ENCODE peak calls at places on chromosomes 6 and 20, in nine cellular contexts. G is OCI-LY7, Z is left ventricle myocardium inferior, M is fibroblast of mammary gland, Q is left lung, C is H1, S is pancreas, E is astrocyte of the cerebellum, A is SK-N-SH. L is an unnamed sample.

GRCh38 chr6:109039795-109040194 is 54.9 kb downstream of the SESN1 start:
- DNase-seq in G (no peak), Z (no peak), M (no peak), Q (no peak), C (no peak), S (no peak), E (no peak), A (no peak), L (no peak)

GRCh38 chr6:156747715-156748114 is 29.5 kb upstream of the ARID1B start:
- DNase-seq in G (no peak), Z (no peak), M (no peak), Q (no peak), C (no peak), S (no peak), E (no peak), A (no peak), L (no peak)

GRCh38 chr20:54049156-54049555 is 21.2 kb downstream of the BCAS1 start:
- DNase-seq in G (no peak), Z (no peak), M (peak), Q (no peak), C (no peak), S (no peak), E (no peak), A (no peak), L (no peak)

GRCh38 chr6:40299666-40300065 is 287.5 kb downstream of the LRFN2 start:
- DNase-seq in G (no peak), Z (no peak), M (no peak), Q (no peak), C (no peak), S (no peak), E (no peak), A (no peak), L (no peak)

GRCh38 chr6:3526962-3527796 is 70.3 kb upstream of the SLC22A23 start:
- DNase-seq in G (no peak), Z (no peak), M (peak), Q (no peak), C (no peak), S (no peak), E (no peak), A (no peak), L (peak)

GRCh38 chr20:52859156-52859887 is 112.8 kb upstream of the TSHZ2 start:
- DNase-seq in G (no peak), Z (peak), M (peak), Q (no peak), C (no peak), S (no peak), E (peak), A (peak), L (peak)

GRCh38 chr6:43389713-43390265 is 20.3 kb upstream of the ZNF318 start:
- DNase-seq in G (no peak), Z (no peak), M (no peak), Q (no peak), C (no peak), S (no peak), E (no peak), A (no peak), L (no peak)

GRCh38 chr6:166770216-166771116 is 143.4 kb upstream of the RPS6KA2 start:
- DNase-seq in G (no peak), Z (no peak), M (peak), Q (no peak), C (peak), S (no peak), E (no peak), A (peak), L (no peak)

GRCh38 chr20:48627737-48628128 is 200.1 kb downstream of the PREX1 start:
- DNase-seq in G (no peak), Z (peak), M (no peak), Q (peak), C (no peak), S (no peak), E (no peak), A (peak), L (no peak)

GRCh38 chr20:22691369-22692118 is 107.2 kb upstream of the FOXA2 start:
- DNase-seq in G (peak), Z (peak), M (peak), Q (peak), C (peak), S (peak), E (peak), A (peak), L (no peak)

GRCh38 chr6:99875068-99875467 is 119.0 kb downstream of the MCHR2 start:
- DNase-seq in G (no peak), Z (no peak), M (no peak), Q (no peak), C (no peak), S (no peak), E (no peak), A (no peak), L (no peak)

GRCh38 chr6:37172991-37173572 is 3.1 kb downstream of the PIM1 start:
- DNase-seq in G (no peak), Z (no peak), M (no peak), Q (no peak), C (no peak), S (no peak), E (no peak), A (no peak), L (no peak)

DNA sequence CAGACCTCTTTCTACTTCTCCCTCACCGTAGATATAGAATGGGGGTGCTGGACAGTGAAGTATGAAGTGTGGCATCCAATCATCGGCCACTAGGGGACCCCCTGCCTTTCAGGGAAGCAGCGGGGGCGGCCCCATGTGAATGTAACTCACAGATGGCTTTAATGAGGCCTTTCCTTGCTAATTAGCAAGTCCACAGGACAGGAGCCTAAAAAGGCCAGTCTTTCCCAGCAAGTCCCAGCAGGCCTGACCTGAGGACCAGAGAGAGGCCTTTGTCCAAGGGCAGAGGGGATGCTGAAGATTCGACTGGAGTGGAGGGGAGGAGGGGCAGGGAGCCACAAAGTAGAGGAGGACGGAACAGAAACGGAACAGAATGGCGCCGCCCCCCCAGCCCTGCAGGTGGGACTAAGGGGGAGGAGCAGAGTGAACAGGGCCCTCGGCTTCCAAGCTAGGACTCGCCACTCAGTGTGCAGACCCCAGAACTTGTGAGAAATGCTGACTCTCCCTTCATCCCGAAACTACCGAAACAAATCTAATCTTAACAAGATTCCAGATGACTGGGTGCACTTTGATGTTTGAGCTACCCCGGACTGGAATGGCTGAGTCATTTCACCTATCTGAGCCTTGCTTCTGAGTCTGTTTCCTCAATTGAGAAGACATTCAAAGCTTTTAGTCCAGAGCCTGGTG is 5.8 kb downstream of the C6orf132 start:
- DNase-seq in G (peak), Z (no peak), M (peak), Q (peak), C (peak), S (no peak), E (peak), A (peak), L (peak)
- TF ChIP-seq CTCF in G (peak), Z (no peak), M (peak), Q (no peak), C (peak), S (no peak), E (peak), A (peak), L (peak)

GRCh38 chr6:41789390-41789724 is 1.9 kb downstream of the TOMM6 start:
- DNase-seq in G (no peak), Z (no peak), M (no peak), Q (no peak), C (no peak), S (no peak), E (no peak), A (no peak), L (no peak)
- H3K4me3 ChIP-seq in G (peak), Z (no peak), M (no peak), Q (no peak), C (no peak), S (no peak), E (no peak), A (no peak), L (no peak)

DNA sequence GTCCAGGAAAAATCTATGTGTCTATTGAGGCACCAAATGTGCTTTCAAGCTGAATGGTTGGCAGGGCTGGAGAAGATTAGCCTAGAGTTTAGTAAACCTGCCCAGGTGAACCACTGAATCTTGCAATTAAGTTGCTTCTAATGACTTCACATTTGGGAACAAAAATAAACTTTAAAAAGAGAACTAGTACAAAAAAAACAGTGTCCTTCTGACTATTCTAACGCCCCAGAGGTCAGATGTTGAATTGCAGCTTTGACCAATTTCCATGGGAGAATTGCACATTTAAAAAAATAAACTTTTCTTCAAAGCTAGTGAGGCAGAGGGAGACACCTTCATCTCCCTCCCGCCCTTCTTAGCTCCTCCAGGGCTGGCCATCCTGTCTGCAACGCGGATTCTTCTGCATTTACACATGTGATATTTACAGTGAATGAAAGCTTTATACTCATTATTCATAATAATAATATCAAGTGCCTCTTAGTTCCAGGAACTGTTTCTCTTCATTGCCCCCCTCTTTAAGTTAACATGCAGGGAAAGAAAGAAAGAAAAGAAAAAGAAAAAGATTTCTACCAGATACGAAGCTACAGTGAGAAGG is 270.2 kb downstream of the SMOC2 start:
- DNase-seq in G (no peak), Z (no peak), M (peak), Q (no peak), C (no peak), S (no peak), E (no peak), A (peak), L (no peak)
- TF ChIP-seq CTCF in G (peak), Z (peak), M (peak), Q (peak), C (peak), S (no peak), E (peak), A (peak), L (peak)

DNA sequence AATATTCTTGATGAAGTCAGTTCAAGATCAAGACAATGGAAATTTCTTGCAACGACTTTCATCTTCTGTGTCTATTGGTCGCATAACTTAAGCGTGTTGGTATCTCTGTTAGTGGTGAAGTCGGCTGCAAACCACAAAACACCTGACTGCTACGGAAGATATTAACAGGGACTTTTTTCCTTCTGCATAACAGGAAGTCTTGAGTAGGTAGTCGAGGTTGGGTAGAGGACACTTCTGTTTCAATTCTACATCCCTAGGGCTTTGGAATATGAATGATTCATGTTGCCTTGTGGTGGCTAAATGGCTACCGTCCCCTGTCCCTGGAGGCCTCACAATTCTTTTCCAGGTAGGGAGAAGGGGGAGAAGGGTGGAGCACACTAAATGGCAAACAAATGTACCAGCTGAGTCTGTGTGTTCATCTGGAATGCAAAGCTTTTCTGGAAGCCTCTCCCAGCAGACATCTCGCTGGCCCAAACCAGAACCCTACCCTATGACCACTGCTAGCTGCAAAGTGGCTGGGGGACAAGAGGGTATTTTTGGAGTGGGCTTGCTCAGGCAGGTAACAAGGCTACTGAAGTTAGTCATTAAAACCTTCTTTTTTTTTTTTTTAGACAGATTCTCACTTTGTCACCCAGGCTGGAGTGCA is 34.6 kb upstream of the NKX2-2 start:
- DNase-seq in G (peak), Z (no peak), M (no peak), Q (no peak), C (no peak), S (no peak), E (no peak), A (no peak), L (no peak)
- H3K4me3 ChIP-seq in G (peak), Z (no peak), M (no peak), Q (no peak), C (no peak), S (no peak), E (no peak), A (no peak), L (no peak)

GRCh38 chr6:143139239-143139784 is 78.6 kb downstream of the AIG1 start:
- DNase-seq in G (no peak), Z (no peak), M (no peak), Q (no peak), C (no peak), S (no peak), E (no peak), A (no peak), L (no peak)

GRCh38 chr6:143140767-143141166 is 80.1 kb downstream of the AIG1 start:
- DNase-seq in G (no peak), Z (peak), M (no peak), Q (no peak), C (no peak), S (no peak), E (no peak), A (no peak), L (no peak)

GRCh38 chr6:143135326-143135725 is 74.6 kb downstream of the AIG1 start:
- DNase-seq in G (no peak), Z (no peak), M (no peak), Q (no peak), C (no peak), S (no peak), E (no peak), A (no peak), L (no peak)

GRCh38 chr6:143135797-143136561 is 75.3 kb downstream of the AIG1 start:
- DNase-seq in G (no peak), Z (no peak), M (no peak), Q (no peak), C (no peak), S (no peak), E (no peak), A (no peak), L (no peak)

DNA sequence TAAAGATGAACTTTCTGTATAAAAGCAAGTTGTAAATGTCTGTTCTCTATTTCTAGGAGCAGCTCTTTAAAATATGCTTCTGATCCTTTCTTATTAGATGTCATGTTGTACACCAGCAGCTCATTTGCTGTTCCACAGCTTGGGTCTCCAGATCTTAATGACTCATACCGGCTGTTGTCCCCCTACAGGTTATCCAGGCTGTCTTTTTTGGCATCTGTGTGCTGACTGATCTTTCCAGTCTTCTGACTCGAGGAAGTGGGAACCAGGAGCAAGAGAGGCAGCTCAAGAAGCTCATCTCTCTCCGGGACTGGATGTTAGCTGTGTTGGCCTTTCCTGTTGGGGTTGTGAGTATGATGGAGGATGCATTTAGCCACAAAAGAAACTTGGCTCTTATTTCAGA is 76.0 kb downstream of the AIG1 start:
- DNase-seq in G (no peak), Z (no peak), M (no peak), Q (no peak), C (no peak), S (no peak), E (no peak), A (no peak), L (no peak)
- TF ChIP-seq CTCF in G (no peak), Z (no peak), M (no peak), Q (no peak), C (peak), S (no peak), E (no peak), A (no peak), L (no peak)

GRCh38 chr6:75491302-75491701 is 2.3 kb downstream of the FILIP1 start:
- DNase-seq in G (no peak), Z (no peak), M (no peak), Q (no peak), C (no peak), S (no peak), E (no peak), A (no peak), L (no peak)
- H3K4me3 ChIP-seq in G (no peak), Z (peak), M (no peak), Q (peak), C (no peak), S (no peak), E (no peak), A (no peak), L (peak)

GRCh38 chr6:8063762-8064637 is at the start of gene BLOC1S5:
- DNase-seq in G (peak), Z (peak), M (peak), Q (peak), C (peak), S (peak), E (peak), A (peak), L (no peak)
- TF ChIP-seq CTCF in G (no peak), Z (no peak), M (no peak), Q (no peak), C (no peak), S (no peak), E (no peak), A (peak), L (no peak)

GRCh38 chr6:110878751-110879539 is 4.4 kb downstream of the AMD1 start:
- DNase-seq in G (peak), Z (no peak), M (peak), Q (no peak), C (no peak), S (no peak), E (no peak), A (peak), L (no peak)
- H3K4me3 ChIP-seq in G (peak), Z (peak), M (peak), Q (no peak), C (peak), S (no peak), E (peak), A (peak), L (peak)

DNA sequence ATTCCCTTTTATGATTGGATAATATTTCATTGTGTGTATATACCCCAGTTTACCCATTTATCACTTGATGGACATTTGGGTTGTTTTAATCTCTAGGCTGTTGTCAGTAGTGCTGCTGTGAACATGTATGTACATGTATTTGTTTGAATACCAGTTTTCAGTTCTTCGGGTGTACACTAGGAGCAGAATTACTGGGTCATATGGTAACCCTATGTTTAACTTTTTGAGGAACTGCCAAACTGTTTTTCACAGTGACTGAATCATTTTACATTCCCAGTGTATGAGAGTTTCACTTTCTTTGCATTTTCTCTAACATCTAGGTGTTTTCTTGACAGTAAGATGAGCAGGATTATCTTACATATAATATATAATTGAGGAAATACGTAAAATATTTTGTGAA is 44.7 kb upstream of the ADIG start:
- DNase-seq in G (no peak), Z (no peak), M (peak), Q (no peak), C (no peak), S (no peak), E (no peak), A (no peak), L (no peak)
- TF ChIP-seq CTCF in G (no peak), Z (no peak), M (peak), Q (no peak), C (no peak), S (no peak), E (no peak), A (no peak), L (no peak)

GRCh38 chr6:169811072-169811471 is 59.6 kb downstream of the ERMARD start:
- DNase-seq in G (no peak), Z (no peak), M (no peak), Q (peak), C (no peak), S (no peak), E (no peak), A (no peak), L (no peak)
- H3K4me3 ChIP-seq in G (no peak), Z (no peak), M (no peak), Q (no peak), C (no peak), S (no peak), E (no peak), A (no peak), L (no peak)

L was measured in epithelial cell of proximal tubule.